ENCODE peak calls at places on chromosomes 12 and 14, in seven cellular contexts. D is HT1080; U is GM13976; K is stimulated activated CD4-positive, alpha-beta T cell treated with anti-CD3 and anti-CD28 coated beads, Interleukin-1b, Interleukin-23, amount 100 ng/mL, for 24 hours; I is cerebellar cortex; E is heart right ventricle; X is NCI-H2081. R is an unnamed sample.

GRCh38 chr12:86914716-86915115 is 658.5 kb upstream of the MGAT4C start:
- DNase-seq in E (no peak), U (peak), D (peak), K (no peak), I (peak), X (peak), R (no peak)

GRCh38 chr12:66692170-66692569 is 13.3 kb upstream of the GRIP1 start:
- DNase-seq in E (no peak), I (no peak), U (no peak), X (no peak), D (no peak), K (no peak), R (no peak)

GRCh38 chr14:101017209-101017608 is 113.7 kb upstream of the RTL1 start:
- DNase-seq in E (no peak), K (no peak), I (no peak), U (no peak), D (no peak), X (no peak), R (no peak)

GRCh38 chr14:59275668-59276067 is 87.2 kb downstream of the DAAM1 start:
- DNase-seq in X (no peak), K (no peak), I (no peak), U (peak), D (peak), E (no peak), R (no peak)

GRCh38 chr14:105398726-105399440 is 545 bp downstream of the TEX22 start:
- DNase-seq in E (no peak), X (peak), U (no peak), I (no peak), D (peak), K (no peak), R (peak)

GRCh38 chr12:19454837-19455236 is 15.5 kb downstream of the AEBP2 start:
- DNase-seq in X (no peak), U (no peak), K (no peak), I (no peak), D (no peak), E (no peak), R (no peak)

GRCh38 chr14:22567437-22567836 is 21.6 kb downstream of the DAD1 start:
- DNase-seq in X (no peak), K (no peak), U (no peak), E (no peak), I (no peak), D (no peak), R (no peak)

GRCh38 chr12:40727774-40728483 is 35.7 kb downstream of the CNTN1 start:
- DNase-seq in X (no peak), I (no peak), D (peak), K (no peak), E (no peak), U (no peak), R (no peak)

GRCh38 chr14:104473244-104473565 is 106.4 kb upstream of the C14orf180 start:
- DNase-seq in I (peak), K (no peak), U (no peak), D (no peak), X (no peak), E (no peak), R (no peak)

GRCh38 chr12:117850048-117850447 is 118.7 kb downstream of the KSR2 start:
- DNase-seq in E (no peak), U (peak), D (peak), X (peak), K (no peak), I (peak), R (peak)

GRCh38 chr12:92075425-92075891 is 70.2 kb downstream of the BTG1 start:
- DNase-seq in X (no peak), E (no peak), U (no peak), D (no peak), I (peak), K (no peak), R (no peak)

GRCh38 chr14:88380405-88380804 is 5.1 kb upstream of the SPATA7 start:
- DNase-seq in I (peak), K (no peak), E (no peak), U (peak), D (no peak), X (no peak), R (peak)

GRCh38 chr14:93137864-93138263 is 22.1 kb upstream of the ITPK1 start:
- DNase-seq in I (no peak), U (no peak), E (peak), D (no peak), X (peak), K (no peak), R (peak)

GRCh38 chr14:80942158-80942738 is 710 bp upstream of the CEP128 start:
- DNase-seq in K (no peak), I (no peak), U (no peak), E (no peak), D (no peak), X (no peak), R (no peak)

GRCh38 chr14:84575681-84576080 is 954.3 kb upstream of the FLRT2 start:
- DNase-seq in E (no peak), U (no peak), X (no peak), K (no peak), D (no peak), I (no peak), R (no peak)

GRCh38 chr14:35534130-35534883 is at the start of gene INSM2:
- DNase-seq in U (peak), E (peak), I (no peak), K (no peak), X (no peak), D (no peak), R (peak)

GRCh38 chr14:102593841-102594170 is 1.4 kb downstream of the RCOR1 start:
- DNase-seq in K (no peak), E (no peak), X (no peak), I (peak), D (no peak), U (no peak), R (no peak)

GRCh38 chr14:32075636-32076277 is 1.3 kb upstream of the ARHGAP5 start:
- DNase-seq in U (peak), X (no peak), K (no peak), E (peak), I (peak), D (no peak), R (peak)

GRCh38 chr14:75223664-75224154 is 47.3 kb upstream of the TMED10 start:
- DNase-seq in E (no peak), X (no peak), K (no peak), I (peak), D (peak), U (peak), R (no peak)